ENCODE peak calls at places on chromosomes 5 and 9, in nine cellular contexts. Q is iPS DF 6.9; L is skeletal muscle cell; D is activated gamma-delta T cell treated with anti-CD3 and anti-CD28 coated beads, Interleukin-2, amount 50 U/mL, for 16 hours; S is fibroblast of gingiva; W is stimulated activated CD8-positive, alpha-beta memory T cell treated with anti-CD3 and anti-CD28 coated beads, Interleukin-15, amount 100 ng/mL, for 48 hours; U is lung microvascular endothelial cell; V is GM10248; P is activated effector memory CD4-positive, alpha-beta T cell treated with Interleukin-2 at 50 U/mL for 16 hours. H is an unnamed sample.

GRCh38 chr5:96752341-96753016 is 55.3 kb downstream of the ERAP1 start:
- DNase-seq in D (peak; percentile 9), V (peak; percentile 38), S (peak; percentile 54), L (no peak), W (no peak), Q (no peak), P (no peak), U (peak; percentile 69), H (peak; percentile 76)

GRCh38 chr5:83955916-83956315 is 235.3 kb upstream of the HAPLN1 start:
- DNase-seq in Q (no peak), P (no peak), U (peak; percentile 66), S (peak; percentile 41), W (no peak), D (no peak), V (no peak), L (no peak), H (peak; percentile 43)

GRCh38 chr5:121031487-121031886 is 567.4 kb downstream of the PRR16 start:
- DNase-seq in S (peak; percentile 66), W (no peak), D (no peak), L (no peak), Q (no peak), V (no peak), U (no peak), P (no peak), H (no peak)

GRCh38 chr9:83669067-83669466 is 38.7 kb downstream of the UBQLN1 start:
- DNase-seq in W (no peak), S (no peak), L (no peak), V (no peak), Q (no peak), D (no peak), P (no peak), U (no peak), H (no peak)

GRCh38 chr9:92650839-92651621 is 18.9 kb downstream of the IPPK start:
- DNase-seq in S (peak; percentile 68), W (no peak), D (no peak), Q (no peak), P (no peak), L (no peak), V (no peak), U (no peak), H (no peak)

GRCh38 chr5:175321927-175322532 is 122.0 kb downstream of the DRD1 start:
- DNase-seq in L (no peak), U (peak; percentile 4), W (no peak), V (peak; percentile 24), D (no peak), S (no peak), Q (peak; percentile 48), P (no peak), H (peak; percentile 7)

GRCh38 chr9:36263662-36264061 is 5.4 kb upstream of the GNE start:
- DNase-seq in D (no peak), V (no peak), L (no peak), S (no peak), U (no peak), P (no peak), Q (no peak), W (no peak), H (no peak)

GRCh38 chr9:71442937-71443336 is 321.5 kb upstream of the TRPM3 start:
- DNase-seq in U (no peak), Q (no peak), D (no peak), S (no peak), L (no peak), W (no peak), V (no peak), P (no peak), H (no peak)

GRCh38 chr5:53434566-53434965 is 45.9 kb upstream of the FST start:
- DNase-seq in L (no peak), Q (no peak), V (no peak), U (no peak), S (no peak), P (no peak), D (no peak), W (no peak), H (no peak)

GRCh38 chr9:134338394-134339182 is 12.3 kb downstream of the RXRA start:
- DNase-seq in P (no peak), W (no peak), Q (no peak), S (no peak), U (no peak), V (no peak), L (no peak), D (no peak), H (peak; percentile 73)

GRCh38 chr5:162512935-162513575 is 445.5 kb downstream of the GABRG2 start:
- DNase-seq in Q (no peak), S (no peak), V (no peak), W (no peak), D (no peak), P (no peak), L (no peak), U (no peak), H (no peak)